ENCODE peak calls at places on chromosome 21, in five cellular contexts. One of them, this sample, is unnamed.

GRCh38 chr21:32994305-32994704 is 31.4 kb upstream of the OLIG2 start:
- DNase-seq in stimulated activated CD4-positive, alpha-beta T cell treated with anti-CD3 and anti-CD28 coated beads, TNF-alpha, amount 100 ng/mL, for 1 hour: no peak
- DNase-seq in breast epithelium: no peak
- DNase-seq in endothelial cell: peak
- DNase-seq in hippocampal formation: no peak
- DNase-seq in this sample: no peak

GRCh38 chr21:43311303-43311817 is 115.6 kb downstream of the SIK1 start:
- DNase-seq in stimulated activated CD4-positive, alpha-beta T cell treated with anti-CD3 and anti-CD28 coated beads, TNF-alpha, amount 100 ng/mL, for 1 hour: no peak
- DNase-seq in breast epithelium: no peak
- DNase-seq in endothelial cell: no peak
- DNase-seq in hippocampal formation: no peak
- DNase-seq in this sample: no peak

GRCh38 chr21:25103500-25104207 is 503.6 kb downstream of the MRPL39 start:
- DNase-seq in stimulated activated CD4-positive, alpha-beta T cell treated with anti-CD3 and anti-CD28 coated beads, TNF-alpha, amount 100 ng/mL, for 1 hour: no peak
- DNase-seq in breast epithelium: no peak
- DNase-seq in endothelial cell: no peak
- DNase-seq in hippocampal formation: no peak
- DNase-seq in this sample: no peak

GRCh38 chr21:33855190-33855589 is 60.4 kb downstream of the ATP5PO start:
- DNase-seq in stimulated activated CD4-positive, alpha-beta T cell treated with anti-CD3 and anti-CD28 coated beads, TNF-alpha, amount 100 ng/mL, for 1 hour: no peak
- DNase-seq in breast epithelium: no peak
- DNase-seq in endothelial cell: no peak
- DNase-seq in hippocampal formation: no peak
- DNase-seq in this sample: no peak

GRCh38 chr21:25639167-25639921 is at the start of gene JAM2:
- DNase-seq in stimulated activated CD4-positive, alpha-beta T cell treated with anti-CD3 and anti-CD28 coated beads, TNF-alpha, amount 100 ng/mL, for 1 hour: no peak
- DNase-seq in breast epithelium: no peak
- DNase-seq in endothelial cell: peak
- DNase-seq in hippocampal formation: peak
- DNase-seq in this sample: no peak

GRCh38 chr21:44853601-44854390 is 19.7 kb downstream of the PTTG1IP start:
- DNase-seq in stimulated activated CD4-positive, alpha-beta T cell treated with anti-CD3 and anti-CD28 coated beads, TNF-alpha, amount 100 ng/mL, for 1 hour: no peak
- DNase-seq in breast epithelium: peak
- DNase-seq in endothelial cell: no peak
- DNase-seq in hippocampal formation: no peak
- DNase-seq in this sample: no peak

GRCh38 chr21:38315155-38315554 is 58.4 kb downstream of the KCNJ15 start:
- DNase-seq in stimulated activated CD4-positive, alpha-beta T cell treated with anti-CD3 and anti-CD28 coated beads, TNF-alpha, amount 100 ng/mL, for 1 hour: no peak
- DNase-seq in breast epithelium: no peak
- DNase-seq in endothelial cell: no peak
- DNase-seq in hippocampal formation: no peak
- DNase-seq in this sample: no peak

GRCh38 chr21:34986561-34987533 is 62.3 kb downstream of the RUNX1 start:
- DNase-seq in stimulated activated CD4-positive, alpha-beta T cell treated with anti-CD3 and anti-CD28 coated beads, TNF-alpha, amount 100 ng/mL, for 1 hour: peak
- DNase-seq in breast epithelium: no peak
- DNase-seq in endothelial cell: no peak
- DNase-seq in hippocampal formation: no peak
- DNase-seq in this sample: no peak

GRCh38 chr21:31580866-31581276 is 78.6 kb upstream of the SOD1 start:
- DNase-seq in stimulated activated CD4-positive, alpha-beta T cell treated with anti-CD3 and anti-CD28 coated beads, TNF-alpha, amount 100 ng/mL, for 1 hour: peak
- DNase-seq in breast epithelium: no peak
- DNase-seq in endothelial cell: peak
- DNase-seq in hippocampal formation: peak
- DNase-seq in this sample: peak

GRCh38 chr21:44445413-44445812 is 9.9 kb upstream of the LRRC3 start:
- DNase-seq in stimulated activated CD4-positive, alpha-beta T cell treated with anti-CD3 and anti-CD28 coated beads, TNF-alpha, amount 100 ng/mL, for 1 hour: no peak
- DNase-seq in breast epithelium: no peak
- DNase-seq in endothelial cell: no peak
- DNase-seq in hippocampal formation: no peak
- DNase-seq in this sample: no peak

GRCh38 chr21:43721939-43722338 is 3.0 kb downstream of the PDXK start:
- DNase-seq in stimulated activated CD4-positive, alpha-beta T cell treated with anti-CD3 and anti-CD28 coated beads, TNF-alpha, amount 100 ng/mL, for 1 hour: no peak
- DNase-seq in breast epithelium: no peak
- DNase-seq in endothelial cell: no peak
- DNase-seq in hippocampal formation: no peak
- DNase-seq in this sample: no peak